ENCODE peak calls at places on chromosomes 13 and 19, in eight cellular contexts. One of them, this sample, is unnamed.

GRCh38 chr19:17755977-17756670 is 4.8 kb downstream of the FCHO1 start:
- DNase-seq in Peyer's patch: no peak
- DNase-seq in NB4: peak; percentile 54
- DNase-seq in IMR-90: peak; percentile 50
- DNase-seq in breast epithelium: no peak
- DNase-seq in ovary: peak; percentile 53
- DNase-seq in uterus: no peak
- DNase-seq in tibial nerve: no peak
- DNase-seq in this sample: peak; percentile 78

GRCh38 chr19:40143612-40144011 is 47.6 kb upstream of the MAP3K10 start:
- DNase-seq in Peyer's patch: no peak
- DNase-seq in NB4: peak; percentile 6
- DNase-seq in IMR-90: no peak
- DNase-seq in breast epithelium: no peak
- DNase-seq in ovary: no peak
- DNase-seq in uterus: no peak
- DNase-seq in tibial nerve: no peak
- DNase-seq in this sample: no peak

GRCh38 chr13:108897955-108898354 is 268.5 kb downstream of the MYO16 start:
- DNase-seq in Peyer's patch: no peak
- DNase-seq in NB4: peak; percentile 58
- DNase-seq in IMR-90: peak; percentile 15
- DNase-seq in breast epithelium: no peak
- DNase-seq in ovary: no peak
- DNase-seq in uterus: no peak
- DNase-seq in tibial nerve: no peak
- DNase-seq in this sample: no peak

GRCh38 chr13:61728468-61728867 is 312.8 kb upstream of the PCDH20 start:
- DNase-seq in Peyer's patch: no peak
- DNase-seq in NB4: no peak
- DNase-seq in IMR-90: no peak
- DNase-seq in breast epithelium: no peak
- DNase-seq in ovary: no peak
- DNase-seq in uterus: no peak
- DNase-seq in tibial nerve: no peak
- DNase-seq in this sample: no peak

GRCh38 chr13:24270639-24271131 is 38.7 kb upstream of the C1QTNF9 start:
- DNase-seq in Peyer's patch: peak; percentile 73
- DNase-seq in NB4: peak; percentile 68
- DNase-seq in IMR-90: peak; percentile 47
- DNase-seq in breast epithelium: no peak
- DNase-seq in ovary: peak; percentile 68
- DNase-seq in uterus: peak; percentile 36
- DNase-seq in tibial nerve: peak; percentile 35
- DNase-seq in this sample: peak; percentile 61

GRCh38 chr19:48746738-48747575 is at the start of gene IZUMO1:
- DNase-seq in Peyer's patch: peak; percentile 64
- DNase-seq in NB4: no peak
- DNase-seq in IMR-90: peak; percentile 90
- DNase-seq in breast epithelium: no peak
- DNase-seq in ovary: peak; percentile 64
- DNase-seq in uterus: peak; percentile 74
- DNase-seq in tibial nerve: peak; percentile 33
- DNase-seq in this sample: peak; percentile 61

GRCh38 chr19:38514812-38515633 is 81.5 kb downstream of the RYR1 start:
- DNase-seq in Peyer's patch: peak; percentile 80
- DNase-seq in NB4: peak; percentile 61
- DNase-seq in IMR-90: peak; percentile 37
- DNase-seq in breast epithelium: no peak
- DNase-seq in ovary: peak; percentile 65
- DNase-seq in uterus: peak; percentile 23
- DNase-seq in tibial nerve: peak; percentile 24
- DNase-seq in this sample: peak; percentile 72

GRCh38 chr13:107216046-107216715 is 648.2 kb upstream of the ARGLU1 start:
- DNase-seq in Peyer's patch: no peak
- DNase-seq in NB4: no peak
- DNase-seq in IMR-90: no peak
- DNase-seq in breast epithelium: no peak
- DNase-seq in ovary: no peak
- DNase-seq in uterus: no peak
- DNase-seq in tibial nerve: no peak
- DNase-seq in this sample: no peak

GRCh38 chr19:19427935-19428334 is 22.5 kb downstream of the GATAD2A start:
- DNase-seq in Peyer's patch: no peak
- DNase-seq in NB4: no peak
- DNase-seq in IMR-90: no peak
- DNase-seq in breast epithelium: no peak
- DNase-seq in ovary: no peak
- DNase-seq in uterus: no peak
- DNase-seq in tibial nerve: no peak
- DNase-seq in this sample: no peak

GRCh38 chr13:93227906-93228801 is 1.5 kb downstream of the GPC6 start:
- DNase-seq in Peyer's patch: no peak
- DNase-seq in NB4: no peak
- DNase-seq in IMR-90: peak; percentile 87
- DNase-seq in breast epithelium: no peak
- DNase-seq in ovary: peak; percentile 73
- DNase-seq in uterus: peak; percentile 26
- DNase-seq in tibial nerve: peak; percentile 22
- DNase-seq in this sample: peak; percentile 28

GRCh38 chr19:30718728-30719127 is 346.5 kb downstream of the ZNF536 start:
- DNase-seq in Peyer's patch: no peak
- DNase-seq in NB4: no peak
- DNase-seq in IMR-90: no peak
- DNase-seq in breast epithelium: no peak
- DNase-seq in ovary: no peak
- DNase-seq in uterus: no peak
- DNase-seq in tibial nerve: no peak
- DNase-seq in this sample: no peak

GRCh38 chr13:91375119-91375729 is 23.2 kb upstream of the GPC5 start:
- DNase-seq in Peyer's patch: no peak
- DNase-seq in NB4: peak; percentile 64
- DNase-seq in IMR-90: peak; percentile 8
- DNase-seq in breast epithelium: no peak
- DNase-seq in ovary: no peak
- DNase-seq in uterus: no peak
- DNase-seq in tibial nerve: no peak
- DNase-seq in this sample: no peak

GRCh38 chr19:39038098-39038497 is 5.7 kb upstream of the FBXO27 start:
- DNase-seq in Peyer's patch: peak; percentile 60
- DNase-seq in NB4: peak; percentile 39
- DNase-seq in IMR-90: peak; percentile 25
- DNase-seq in breast epithelium: no peak
- DNase-seq in ovary: no peak
- DNase-seq in uterus: no peak
- DNase-seq in tibial nerve: no peak
- DNase-seq in this sample: peak; percentile 58

GRCh38 chr19:12763100-12763499 is 11.5 kb downstream of the BEST2 start:
- DNase-seq in Peyer's patch: no peak
- DNase-seq in NB4: no peak
- DNase-seq in IMR-90: no peak
- DNase-seq in breast epithelium: no peak
- DNase-seq in ovary: no peak
- DNase-seq in uterus: no peak
- DNase-seq in tibial nerve: no peak
- DNase-seq in this sample: no peak

GRCh38 chr13:45728759-45729158 is 26.6 kb downstream of the CBY2 start:
- DNase-seq in Peyer's patch: no peak
- DNase-seq in NB4: peak; percentile 51
- DNase-seq in IMR-90: no peak
- DNase-seq in breast epithelium: no peak
- DNase-seq in ovary: no peak
- DNase-seq in uterus: no peak
- DNase-seq in tibial nerve: no peak
- DNase-seq in this sample: no peak

DNA sequence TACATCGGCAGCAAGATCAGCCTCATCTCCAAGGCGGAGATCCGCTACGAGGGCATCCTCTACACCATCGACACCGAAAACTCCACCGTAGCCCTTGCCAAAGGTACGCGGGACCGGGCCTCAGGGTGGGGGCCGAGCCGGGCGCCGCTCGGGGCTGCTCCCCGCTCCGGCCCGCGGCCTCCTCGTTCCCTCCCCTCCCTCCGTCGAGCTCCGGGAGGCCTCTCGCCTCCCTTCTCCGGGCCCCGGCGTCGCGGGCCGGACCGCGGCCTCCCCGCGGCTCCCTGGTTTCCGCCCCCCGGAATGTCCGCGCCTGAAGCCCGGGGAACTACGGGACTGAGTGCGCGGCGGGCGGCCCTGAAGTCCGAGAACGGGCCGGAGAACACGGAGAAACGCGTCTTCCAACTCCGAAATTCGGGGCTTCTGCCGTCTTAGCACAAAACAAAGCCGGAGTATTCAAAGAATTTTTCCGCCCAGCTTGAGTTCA is 399 bp downstream of the LSM14A start:
- DNase-seq in Peyer's patch: no peak
- DNase-seq in NB4: no peak
- DNase-seq in IMR-90: no peak
- DNase-seq in breast epithelium: no peak
- DNase-seq in ovary: no peak
- DNase-seq in uterus: peak; percentile 17
- DNase-seq in tibial nerve: no peak
- DNase-seq in this sample: no peak
- TF ChIP-seq POLR2A in Peyer's patch: no peak
- TF ChIP-seq POLR2A in NB4: no peak
- TF ChIP-seq POLR2A in IMR-90: no peak
- TF ChIP-seq POLR2A in breast epithelium: no peak
- TF ChIP-seq POLR2A in ovary: no peak
- TF ChIP-seq POLR2A in uterus: no peak
- TF ChIP-seq POLR2A in tibial nerve: no peak
- TF ChIP-seq POLR2A in this sample: no peak

GRCh38 chr19:757811-758668 is 7.1 kb downstream of the MISP start:
- DNase-seq in Peyer's patch: peak; percentile 43
- DNase-seq in NB4: no peak
- DNase-seq in IMR-90: no peak
- DNase-seq in breast epithelium: no peak
- DNase-seq in ovary: no peak
- DNase-seq in uterus: no peak
- DNase-seq in tibial nerve: no peak
- DNase-seq in this sample: no peak

GRCh38 chr19:754530-754929 is 3.6 kb downstream of the MISP start:
- DNase-seq in Peyer's patch: no peak
- DNase-seq in NB4: no peak
- DNase-seq in IMR-90: no peak
- DNase-seq in breast epithelium: no peak
- DNase-seq in ovary: no peak
- DNase-seq in uterus: no peak
- DNase-seq in tibial nerve: no peak
- DNase-seq in this sample: no peak

GRCh38 chr19:756232-756631 is 5.3 kb downstream of the MISP start:
- DNase-seq in Peyer's patch: no peak
- DNase-seq in NB4: peak; percentile 50
- DNase-seq in IMR-90: peak; percentile 49
- DNase-seq in breast epithelium: no peak
- DNase-seq in ovary: no peak
- DNase-seq in uterus: no peak
- DNase-seq in tibial nerve: no peak
- DNase-seq in this sample: no peak

GRCh38 chr19:755063-755462 is 4.2 kb downstream of the MISP start:
- DNase-seq in Peyer's patch: peak; percentile 96
- DNase-seq in NB4: no peak
- DNase-seq in IMR-90: no peak
- DNase-seq in breast epithelium: no peak
- DNase-seq in ovary: no peak
- DNase-seq in uterus: no peak
- DNase-seq in tibial nerve: no peak
- DNase-seq in this sample: no peak

GRCh38 chr19:756821-757688 is 6.1 kb downstream of the MISP start:
- DNase-seq in Peyer's patch: no peak
- DNase-seq in NB4: no peak
- DNase-seq in IMR-90: no peak
- DNase-seq in breast epithelium: no peak
- DNase-seq in ovary: no peak
- DNase-seq in uterus: no peak
- DNase-seq in tibial nerve: no peak
- DNase-seq in this sample: no peak
- TF ChIP-seq POLR2A in Peyer's patch: no peak
- TF ChIP-seq POLR2A in NB4: no peak
- TF ChIP-seq POLR2A in IMR-90: no peak
- TF ChIP-seq POLR2A in breast epithelium: no peak
- TF ChIP-seq POLR2A in ovary: no peak
- TF ChIP-seq POLR2A in uterus: no peak
- TF ChIP-seq POLR2A in tibial nerve: no peak
- TF ChIP-seq POLR2A in this sample: no peak

GRCh38 chr19:52917531-52917930 is 5.7 kb downstream of the ZNF888 start:
- DNase-seq in Peyer's patch: no peak
- DNase-seq in NB4: no peak
- DNase-seq in IMR-90: no peak
- DNase-seq in breast epithelium: no peak
- DNase-seq in ovary: no peak
- DNase-seq in uterus: no peak
- DNase-seq in tibial nerve: no peak
- DNase-seq in this sample: no peak

GRCh38 chr19:52923782-52924593 is 760 bp upstream of the ZNF888 start:
- DNase-seq in Peyer's patch: no peak
- DNase-seq in NB4: peak; percentile 89
- DNase-seq in IMR-90: no peak
- DNase-seq in breast epithelium: no peak
- DNase-seq in ovary: no peak
- DNase-seq in uterus: peak; percentile 38
- DNase-seq in tibial nerve: no peak
- DNase-seq in this sample: peak; percentile 66

GRCh38 chr19:52922841-52923781 is at the start of gene ZNF888:
- DNase-seq in Peyer's patch: peak; percentile 96
- DNase-seq in NB4: peak; percentile 92
- DNase-seq in IMR-90: peak; percentile 70
- DNase-seq in breast epithelium: peak; percentile 93
- DNase-seq in ovary: peak; percentile 90
- DNase-seq in uterus: peak; percentile 90
- DNase-seq in tibial nerve: peak; percentile 77
- DNase-seq in this sample: peak; percentile 96
- TF ChIP-seq POLR2A in Peyer's patch: peak; percentile 47
- TF ChIP-seq POLR2A in NB4: peak; percentile 75
- TF ChIP-seq POLR2A in IMR-90: peak; percentile 65
- TF ChIP-seq POLR2A in breast epithelium: peak; percentile 39
- TF ChIP-seq POLR2A in ovary: peak; percentile 23
- TF ChIP-seq POLR2A in uterus: peak; percentile 32
- TF ChIP-seq POLR2A in tibial nerve: peak; percentile 36
- TF ChIP-seq POLR2A in this sample: peak; percentile 4

DNA sequence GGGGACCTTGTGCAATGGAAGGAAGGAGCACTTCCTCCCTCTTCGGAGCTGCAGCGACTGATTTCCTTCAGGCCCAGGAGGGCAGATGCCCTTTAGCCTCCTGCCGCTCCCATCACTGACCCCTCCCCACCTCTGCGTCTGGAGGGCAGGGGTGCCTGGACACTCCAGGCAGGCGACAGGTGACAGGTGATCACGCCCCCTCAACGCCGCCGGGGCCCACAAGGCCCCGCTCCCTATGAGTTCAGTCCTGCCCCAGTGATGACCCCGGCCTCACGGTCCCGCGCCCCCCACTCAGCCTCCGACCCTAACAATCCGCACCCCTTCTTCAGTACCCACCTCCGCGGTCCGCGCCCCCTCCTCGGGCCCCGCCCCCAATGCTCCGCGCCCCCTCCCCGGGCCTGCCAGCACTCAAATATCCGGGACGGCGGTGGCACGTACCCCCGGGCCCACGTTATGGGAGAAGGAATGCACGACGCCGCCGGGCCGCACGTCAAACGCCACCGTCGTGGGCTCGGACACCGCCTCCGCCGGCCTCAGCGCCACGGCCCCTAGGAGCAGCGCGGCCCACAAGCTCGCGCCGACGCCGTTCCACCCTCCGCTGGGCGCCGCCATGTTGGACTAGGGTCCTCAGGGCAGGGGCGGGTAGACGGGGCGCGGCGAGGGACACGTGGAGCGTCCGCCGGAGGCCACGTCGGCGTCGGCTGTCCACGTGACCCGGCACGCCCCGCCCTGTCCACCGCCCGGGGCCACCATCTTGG is at the start of gene MYDGF:
- DNase-seq in Peyer's patch: peak; percentile 96
- DNase-seq in NB4: peak; percentile 88
- DNase-seq in IMR-90: peak; percentile 86
- DNase-seq in breast epithelium: peak; percentile 91
- DNase-seq in ovary: peak; percentile 95
- DNase-seq in uterus: peak; percentile 90
- DNase-seq in tibial nerve: peak; percentile 81
- DNase-seq in this sample: peak; percentile 94
- TF ChIP-seq POLR2A in Peyer's patch: peak; percentile 49
- TF ChIP-seq POLR2A in NB4: peak; percentile 33
- TF ChIP-seq POLR2A in IMR-90: peak; percentile 91
- TF ChIP-seq POLR2A in breast epithelium: no peak
- TF ChIP-seq POLR2A in ovary: peak; percentile 30
- TF ChIP-seq POLR2A in uterus: peak; percentile 13
- TF ChIP-seq POLR2A in tibial nerve: peak; percentile 54
- TF ChIP-seq POLR2A in this sample: no peak